ENCODE peak calls at places on chromosomes 13 and 19, in nine cellular contexts. U is stimulated activated naive CD8-positive, alpha-beta T cell treated with anti-CD3 and anti-CD28 coated beads, Interleukin-15, Interleukin-2, amounts not matched to agents 100 U/mL and 50 U/mL, for 24 hours; Q is ecto neural progenitor cell; I is naive thymus-derived CD8-positive, alpha-beta T cell; R is Right ventricle myocardium superior; E is AG09319; W is posterior vena cava; X is SW480; F is activated T-cell treated with anti-CD3 and anti-CD28 coated beads for 1 hour. A is an unnamed sample.

GRCh38 chr19:9757544-9758501 is 10.7 kb downstream of the ZNF846 start:
- DNase-seq in U (no peak), Q (no peak), I (no peak), R (no peak), E (no peak), W (no peak), X (no peak), F (no peak), A (no peak)

GRCh38 chr13:99214232-99214631 is 13.6 kb downstream of the UBAC2 start:
- DNase-seq in U (peak; percentile 70), Q (no peak), I (peak; percentile 73), R (no peak), E (no peak), W (no peak), X (no peak), F (no peak), A (no peak)

GRCh38 chr13:59346861-59347470 is 816.8 kb downstream of the DIAPH3 start:
- DNase-seq in U (no peak), Q (no peak), I (no peak), R (no peak), E (no peak), W (no peak), X (no peak), F (no peak), A (no peak)

GRCh38 chr13:71218960-71219359 is 648.0 kb downstream of the DACH1 start:
- DNase-seq in U (no peak), Q (no peak), I (no peak), R (no peak), E (no peak), W (no peak), X (peak; percentile 6), F (no peak), A (no peak)

GRCh38 chr13:48492123-48493075 is 40.5 kb downstream of the RCBTB2 start:
- DNase-seq in U (peak; percentile 73), Q (no peak), I (peak; percentile 85), R (peak; percentile 90), E (peak; percentile 61), W (peak; percentile 92), X (no peak), F (peak; percentile 41), A (peak; percentile 88)

GRCh38 chr13:102643656-102644055 is 46.9 kb downstream of the TPP2 start:
- DNase-seq in U (no peak), Q (no peak), I (no peak), R (no peak), E (no peak), W (no peak), X (no peak), F (no peak), A (no peak)

GRCh38 chr13:32300406-32300805 is 14.8 kb downstream of the ZAR1L start:
- DNase-seq in U (no peak), Q (no peak), I (no peak), R (no peak), E (no peak), W (no peak), X (no peak), F (no peak), A (no peak)

GRCh38 chr13:70237131-70237530 is 128.9 kb upstream of the KLHL1 start:
- DNase-seq in U (no peak), Q (no peak), I (no peak), R (no peak), E (no peak), W (no peak), X (no peak), F (no peak), A (no peak)

GRCh38 chr19:46725859-46726393 is 9.0 kb upstream of the PRKD2 start:
- DNase-seq in U (no peak), Q (no peak), I (no peak), R (no peak), E (no peak), W (no peak), X (no peak), F (no peak), A (no peak)

GRCh38 chr13:99977334-99977911 is 4.2 kb upstream of the ZIC2 start:
- DNase-seq in U (no peak), Q (no peak), I (no peak), R (no peak), E (no peak), W (no peak), X (peak; percentile 49), F (no peak), A (no peak)

GRCh38 chr13:36736119-36736726 is 62.4 kb downstream of the SERTM1 start:
- DNase-seq in U (peak; percentile 44), Q (peak; percentile 53), I (peak; percentile 63), R (no peak), E (peak; percentile 32), W (no peak), X (peak; percentile 55), F (peak; percentile 6), A (peak; percentile 41)

GRCh38 chr19:35643255-35644205 is 2.0 kb downstream of the ETV2 start:
- DNase-seq in U (peak; percentile 84), Q (peak; percentile 94), I (peak; percentile 87), R (peak; percentile 89), E (peak; percentile 34), W (peak; percentile 93), X (peak; percentile 92), F (peak; percentile 72), A (peak; percentile 83)